ENCODE peak calls at places on chromosomes 13 and 19, in four cellular contexts. D is K562, E is Panc1, H is HepG2. W is an unnamed sample.

GRCh38 chr19:54062643-54063042 is 1.1 kb downstream of the VSTM1 start:
- DNase-seq in D (peak; percentile 4), E (no peak), H (no peak), W (no peak)

GRCh38 chr19:49690656-49691242 is at the start of gene CPT1C:
- DNase-seq in D (no peak), E (no peak), H (no peak), W (no peak)

GRCh38 chr13:111902726-111903125 is 164.2 kb upstream of the SOX1 start:
- DNase-seq in D (no peak), E (no peak), H (no peak), W (no peak)

GRCh38 chr19:3041756-3042517 is 12.9 kb upstream of the TLE2 start:
- DNase-seq in D (peak; percentile 79), E (no peak), H (no peak), W (no peak)

GRCh38 chr13:99956473-99957349 is 14.9 kb downstream of the ZIC5 start:
- DNase-seq in D (no peak), E (no peak), H (peak; percentile 81), W (no peak)

GRCh38 chr13:100707818-100708740 is 33.5 kb upstream of the TMTC4 start:
- DNase-seq in D (no peak), E (no peak), H (no peak), W (no peak)

GRCh38 chr13:100338265-100338664 is 249.4 kb downstream of the PCCA start:
- DNase-seq in D (no peak), E (no peak), H (no peak), W (no peak)

GRCh38 chr13:109481046-109481445 is 305.3 kb downstream of the IRS2 start:
- DNase-seq in D (no peak), E (no peak), H (no peak), W (no peak)

GRCh38 chr13:72139192-72139591 is 272.2 kb upstream of the DACH1 start:
- DNase-seq in D (no peak), E (no peak), H (no peak), W (no peak)

GRCh38 chr19:45643024-45643926 is 4.1 kb upstream of the EML2 start:
- DNase-seq in D (peak; percentile 68), E (peak; percentile 80), H (peak; percentile 64), W (peak; percentile 71)

GRCh38 chr19:45638930-45639729 is at the start of gene EML2:
- DNase-seq in D (peak; percentile 84), E (no peak), H (peak; percentile 24), W (no peak)

GRCh38 chr19:45640849-45641273 is 1.7 kb upstream of the EML2 start:
- DNase-seq in D (peak; percentile 49), E (no peak), H (peak; percentile 13), W (peak; percentile 77)

GRCh38 chr19:45643927-45644771 is 5.0 kb upstream of the EML2 start:
- DNase-seq in D (no peak), E (no peak), H (no peak), W (no peak)

GRCh38 chr19:45641274-45642105 is 2.3 kb upstream of the EML2 start:
- DNase-seq in D (peak; percentile 84), E (peak; percentile 91), H (peak; percentile 90), W (peak; percentile 97)
- TF ChIP-seq TCF7L2 in D (no peak), E (peak; percentile 42), H (no peak), W (peak; percentile 62)

GRCh38 chr13:24659239-24659638 is 21.0 kb upstream of the ATP12A start:
- DNase-seq in D (no peak), E (no peak), H (no peak), W (no peak)

GRCh38 chr13:24651718-24652345 is 28.4 kb upstream of the ATP12A start:
- DNase-seq in D (no peak), E (no peak), H (no peak), W (no peak)

GRCh38 chr13:24650157-24650556 is 30.1 kb upstream of the ATP12A start:
- DNase-seq in D (no peak), E (no peak), H (no peak), W (no peak)

GRCh38 chr13:24652346-24652745 is 27.9 kb upstream of the ATP12A start:
- DNase-seq in D (no peak), E (no peak), H (no peak), W (no peak)

DNA sequence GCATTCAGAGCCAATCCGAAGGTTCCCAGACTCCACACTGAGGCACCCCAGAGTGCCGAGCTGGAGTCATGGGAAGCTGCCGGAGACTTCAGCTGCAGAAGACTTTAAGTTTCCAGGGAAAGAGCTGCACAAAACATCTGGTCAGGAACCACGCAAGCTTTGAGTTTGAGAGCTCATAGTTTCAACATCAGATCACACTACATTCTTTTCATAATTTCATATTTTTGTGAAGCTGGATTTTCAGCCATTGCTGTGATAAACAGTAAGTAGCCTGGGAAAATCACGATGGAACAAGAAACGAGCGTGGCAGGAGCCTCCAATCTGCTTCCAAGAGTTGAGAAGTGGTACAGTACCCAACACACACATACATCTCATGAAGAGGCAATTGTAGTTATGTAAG is 25.5 kb upstream of the ATP12A start:
- DNase-seq in D (no peak), E (no peak), H (no peak), W (no peak)
- TF ChIP-seq TCF7L2 in D (no peak), E (no peak), H (no peak), W (no peak)

GRCh38 chr19:10688545-10689280 is 12.5 kb upstream of the QTRT1 start:
- DNase-seq in D (no peak), E (no peak), H (no peak), W (no peak)

GRCh38 chr19:10692673-10693264 is 8.5 kb upstream of the QTRT1 start:
- DNase-seq in D (no peak), E (no peak), H (no peak), W (no peak)

GRCh38 chr19:10691178-10691881 is 9.9 kb upstream of the QTRT1 start:
- DNase-seq in D (no peak), E (no peak), H (no peak), W (no peak)

GRCh38 chr19:10691883-10692282 is 9.4 kb upstream of the QTRT1 start:
- DNase-seq in D (no peak), E (no peak), H (no peak), W (no peak)

DNA sequence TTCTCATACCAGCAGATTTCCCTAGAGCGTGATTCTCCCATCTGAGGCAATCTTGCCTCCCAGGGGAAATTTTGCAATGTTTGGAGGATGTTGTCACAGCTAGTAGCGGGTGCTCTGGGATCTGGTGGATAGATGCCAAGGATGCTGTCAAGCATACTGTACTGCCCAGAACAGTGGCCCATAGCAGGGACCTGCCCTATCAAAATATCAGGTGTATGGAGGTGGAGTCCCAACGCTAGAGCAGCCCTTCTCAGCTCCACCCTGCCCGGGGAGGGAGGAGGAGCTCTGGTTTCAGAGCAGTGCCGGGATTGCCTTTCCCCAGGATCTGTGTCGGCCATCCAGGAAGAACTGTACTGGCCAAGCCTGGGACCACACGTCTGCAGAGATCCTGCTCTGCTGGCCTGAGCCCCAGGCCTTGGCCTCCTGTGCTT is 10.9 kb upstream of the QTRT1 start:
- DNase-seq in D (no peak), E (no peak), H (no peak), W (no peak)
- TF ChIP-seq TCF7L2 in D (no peak), E (no peak), H (no peak), W (no peak)

DNA sequence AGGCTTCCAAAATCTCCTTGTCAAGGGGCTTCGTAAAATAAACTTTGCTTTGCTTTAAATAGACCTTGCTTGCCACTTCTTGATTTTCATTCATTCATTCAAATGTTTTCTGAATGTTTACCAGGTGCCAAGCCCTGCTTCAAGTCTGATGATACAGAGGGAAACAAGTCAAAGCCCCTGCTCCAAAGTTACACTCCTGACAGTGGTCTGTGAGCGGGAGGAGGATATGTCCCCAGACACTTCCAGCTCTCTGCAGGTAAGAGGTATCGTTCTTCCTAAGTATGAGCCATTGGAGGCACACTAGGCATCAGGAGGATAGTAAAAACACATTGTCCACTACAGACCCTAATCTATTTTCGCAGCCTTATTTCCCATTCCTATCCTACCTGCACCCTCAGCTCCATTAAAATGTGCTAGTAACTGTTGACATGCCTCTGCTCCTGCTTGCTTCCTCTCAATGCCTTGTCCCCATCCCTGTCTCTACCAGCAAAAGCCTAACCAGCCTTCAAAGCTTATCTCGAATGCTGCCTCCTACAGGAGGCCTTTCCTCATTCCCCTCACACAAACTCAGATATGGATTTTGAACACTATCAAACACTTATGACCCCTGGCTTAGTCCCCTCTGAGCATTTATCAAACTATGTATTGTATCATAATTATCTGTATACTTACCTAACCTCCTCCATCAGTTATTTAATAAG is 6.2 kb upstream of the WBP4 start:
- DNase-seq in D (no peak), E (no peak), H (peak; percentile 35), W (no peak)
- TF ChIP-seq TCF7L2 in D (no peak), E (no peak), H (no peak), W (peak; percentile 12)

DNA sequence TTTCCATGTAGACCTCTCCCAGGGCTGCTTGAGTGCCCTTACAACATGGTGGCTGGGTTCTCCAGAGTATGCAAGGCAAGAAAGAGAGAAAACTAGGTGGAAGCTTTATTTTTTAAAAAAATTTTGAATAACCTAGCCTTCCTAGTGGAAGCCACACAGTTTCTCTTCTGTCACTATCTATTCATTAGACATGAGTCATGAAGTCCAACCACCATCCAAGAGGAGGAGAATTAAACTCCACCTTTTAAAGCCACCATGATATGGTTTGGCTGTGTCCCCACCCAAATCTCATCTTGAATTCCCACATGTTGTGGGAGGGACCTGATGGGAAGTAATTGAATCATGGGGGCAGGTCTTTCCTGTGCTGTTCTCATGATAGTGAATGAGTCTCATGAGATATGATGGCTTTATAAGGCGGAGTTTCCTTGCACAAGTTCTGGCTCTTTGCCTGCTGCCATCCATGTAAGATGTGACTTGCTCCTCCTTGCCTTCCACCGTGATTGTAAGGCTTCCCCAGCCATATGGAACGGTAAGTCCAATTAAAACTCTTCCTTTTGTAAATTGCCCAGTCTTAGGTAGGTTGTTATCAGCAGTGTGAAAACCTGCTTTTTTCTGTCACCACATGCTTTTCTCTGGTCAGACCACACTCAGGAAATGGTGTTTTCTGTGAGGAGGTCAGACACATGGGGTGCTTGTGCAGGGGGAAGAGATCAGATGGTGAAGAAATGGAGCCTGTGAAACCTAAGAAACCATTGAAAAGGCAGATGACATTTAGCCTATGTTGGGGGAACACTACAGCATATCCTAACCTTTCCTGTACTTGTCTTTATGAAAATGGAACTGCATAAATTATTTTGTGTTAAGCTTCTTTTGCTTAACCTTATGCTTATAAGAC is 57.7 kb downstream of the ANKRD10 start:
- DNase-seq in D (no peak), E (no peak), H (no peak), W (no peak)
- TF ChIP-seq TCF7L2 in D (no peak), E (no peak), H (no peak), W (no peak)